ENCODE peak calls at places on chromosomes 2 and 18, in four cellular contexts. One of them, this sample, is unnamed.
A peak's percentile ranks its signal among the peaks of the same experiment; 100 is the strongest.

GRCh38 chr2:158690823-158691222 is 104.3 kb upstream of the DAPL1 start:
- DNase-seq in cardiac fibroblast: no peak
- DNase-seq in GM23338: no peak
- DNase-seq in H7: no peak
- DNase-seq in this sample: no peak

GRCh38 chr2:159968282-159968900 is 94.0 kb downstream of the PLA2R1 start:
- DNase-seq in cardiac fibroblast: peak; percentile 78
- DNase-seq in GM23338: peak; percentile 87
- DNase-seq in H7: peak; percentile 19
- DNase-seq in this sample: peak; percentile 44

GRCh38 chr18:22167471-22168151 is 1.8 kb upstream of the GATA6 start:
- DNase-seq in cardiac fibroblast: peak; percentile 69
- DNase-seq in GM23338: peak; percentile 74
- DNase-seq in H7: peak; percentile 82
- DNase-seq in this sample: peak; percentile 34

GRCh38 chr18:12278153-12278764 is 24.1 kb downstream of the CIDEA start:
- DNase-seq in cardiac fibroblast: no peak
- DNase-seq in GM23338: peak; percentile 62
- DNase-seq in H7: peak; percentile 77
- DNase-seq in this sample: peak; percentile 36

GRCh38 chr2:168920504-168921157 is 19.5 kb downstream of the G6PC2 start:
- DNase-seq in cardiac fibroblast: peak; percentile 60
- DNase-seq in GM23338: peak; percentile 65
- DNase-seq in H7: peak; percentile 24
- DNase-seq in this sample: peak; percentile 40

GRCh38 chr2:118634876-118635275 is 212.6 kb downstream of the EN1 start:
- DNase-seq in cardiac fibroblast: no peak
- DNase-seq in GM23338: no peak
- DNase-seq in H7: no peak
- DNase-seq in this sample: no peak

GRCh38 chr2:173962583-173963110 is 2.5 kb downstream of the SP3 start:
- DNase-seq in cardiac fibroblast: no peak
- DNase-seq in GM23338: no peak
- DNase-seq in H7: no peak
- DNase-seq in this sample: no peak

GRCh38 chr2:222982010-222982908 is 69.7 kb upstream of the KCNE4 start:
- DNase-seq in cardiac fibroblast: peak; percentile 88
- DNase-seq in GM23338: peak; percentile 42
- DNase-seq in H7: peak; percentile 26
- DNase-seq in this sample: peak; percentile 82

GRCh38 chr2:37323770-37324535 is 680 bp downstream of the PRKD3 start:
- DNase-seq in cardiac fibroblast: peak; percentile 31
- DNase-seq in GM23338: peak; percentile 68
- DNase-seq in H7: peak; percentile 79
- DNase-seq in this sample: peak; percentile 40

GRCh38 chr2:124778076-124778475 is 753.0 kb downstream of the CNTNAP5 start:
- DNase-seq in cardiac fibroblast: peak; percentile 19
- DNase-seq in GM23338: no peak
- DNase-seq in H7: no peak
- DNase-seq in this sample: peak; percentile 3

GRCh38 chr2:67130526-67131309 is 266.4 kb upstream of the ETAA1 start:
- DNase-seq in cardiac fibroblast: peak; percentile 33
- DNase-seq in GM23338: no peak
- DNase-seq in H7: no peak
- DNase-seq in this sample: no peak

GRCh38 chr2:108813732-108814131 is 27.2 kb downstream of the CCDC138 start:
- DNase-seq in cardiac fibroblast: no peak
- DNase-seq in GM23338: no peak
- DNase-seq in H7: no peak
- DNase-seq in this sample: peak; percentile 40

GRCh38 chr2:180359522-180360282 is 352.6 kb upstream of the CWC22 start:
- DNase-seq in cardiac fibroblast: no peak
- DNase-seq in GM23338: peak; percentile 10
- DNase-seq in H7: no peak
- DNase-seq in this sample: peak; percentile 85

GRCh38 chr2:196314780-196315179 is 143.4 kb upstream of the STK17B start:
- DNase-seq in cardiac fibroblast: peak; percentile 19
- DNase-seq in GM23338: no peak
- DNase-seq in H7: no peak
- DNase-seq in this sample: no peak

GRCh38 chr2:97718051-97718882 is 4.9 kb downstream of the ZAP70 start:
- DNase-seq in cardiac fibroblast: no peak
- DNase-seq in GM23338: no peak
- DNase-seq in H7: no peak
- DNase-seq in this sample: no peak

GRCh38 chr2:160141944-160142343 is 58.1 kb downstream of the ITGB6 start:
- DNase-seq in cardiac fibroblast: peak; percentile 45
- DNase-seq in GM23338: no peak
- DNase-seq in H7: no peak
- DNase-seq in this sample: peak; percentile 22

GRCh38 chr18:68469049-68469625 is 245.8 kb downstream of the TMX3 start:
- DNase-seq in cardiac fibroblast: no peak
- DNase-seq in GM23338: no peak
- DNase-seq in H7: no peak
- DNase-seq in this sample: no peak

GRCh38 chr2:190859347-190860297 is 21.0 kb upstream of the GLS start:
- DNase-seq in cardiac fibroblast: peak; percentile 52
- DNase-seq in GM23338: peak; percentile 30
- DNase-seq in H7: no peak
- DNase-seq in this sample: no peak

GRCh38 chr2:217650716-217651360 is 352.0 kb downstream of the TNS1 start:
- DNase-seq in cardiac fibroblast: peak; percentile 69
- DNase-seq in GM23338: peak; percentile 93
- DNase-seq in H7: peak; percentile 77
- DNase-seq in this sample: peak; percentile 71

GRCh38 chr18:71450258-71450657 is 1093.9 kb downstream of the CBLN2 start:
- DNase-seq in cardiac fibroblast: no peak
- DNase-seq in GM23338: no peak
- DNase-seq in H7: no peak
- DNase-seq in this sample: no peak

GRCh38 chr2:135149251-135149650 is 97.2 kb downstream of the RAB3GAP1 start:
- DNase-seq in cardiac fibroblast: peak; percentile 49
- DNase-seq in GM23338: no peak
- DNase-seq in H7: no peak
- DNase-seq in this sample: peak; percentile 74

GRCh38 chr2:189350515-189351209 is 90.6 kb upstream of the WDR75 start:
- DNase-seq in cardiac fibroblast: peak; percentile 86
- DNase-seq in GM23338: no peak
- DNase-seq in H7: no peak
- DNase-seq in this sample: no peak

GRCh38 chr2:28750316-28751101 is 1.1 kb upstream of the PPP1CB start:
- DNase-seq in cardiac fibroblast: peak; percentile 62
- DNase-seq in GM23338: no peak
- DNase-seq in H7: no peak
- DNase-seq in this sample: peak; percentile 22

GRCh38 chr2:215540646-215541045 is 104.8 kb upstream of the FN1 start:
- DNase-seq in cardiac fibroblast: peak; percentile 95
- DNase-seq in GM23338: no peak
- DNase-seq in H7: no peak
- DNase-seq in this sample: peak; percentile 79

GRCh38 chr18:30970201-30970816 is 72.2 kb downstream of the DSC3 start:
- DNase-seq in cardiac fibroblast: peak; percentile 51
- DNase-seq in GM23338: peak; percentile 71
- DNase-seq in H7: no peak
- DNase-seq in this sample: peak; percentile 80

GRCh38 chr2:208584387-208584965 is 177.9 kb downstream of the PTH2R start:
- DNase-seq in cardiac fibroblast: no peak
- DNase-seq in GM23338: no peak
- DNase-seq in H7: no peak
- DNase-seq in this sample: no peak

GRCh38 chr2:25285265-25286024 is 56.3 kb downstream of the DNMT3A start:
- DNase-seq in cardiac fibroblast: no peak
- DNase-seq in GM23338: no peak
- DNase-seq in H7: no peak
- DNase-seq in this sample: no peak

GRCh38 chr2:145623136-145623535 is 1103.2 kb upstream of the ZEB2 start:
- DNase-seq in cardiac fibroblast: peak; percentile 60
- DNase-seq in GM23338: no peak
- DNase-seq in H7: no peak
- DNase-seq in this sample: peak; percentile 41

GRCh38 chr2:97355887-97356286 is 233.8 kb downstream of the ANKRD36B start:
- DNase-seq in cardiac fibroblast: peak; percentile 3
- DNase-seq in GM23338: peak; percentile 24
- DNase-seq in H7: peak; percentile 16
- DNase-seq in this sample: no peak

GRCh38 chr2:191441761-191442160 is 196.6 kb downstream of the MYO1B start:
- DNase-seq in cardiac fibroblast: peak; percentile 7
- DNase-seq in GM23338: no peak
- DNase-seq in H7: no peak
- DNase-seq in this sample: no peak

GRCh38 chr2:239227661-239228371 is 173.0 kb downstream of the HDAC4 start:
- DNase-seq in cardiac fibroblast: no peak
- DNase-seq in GM23338: no peak
- DNase-seq in H7: no peak
- DNase-seq in this sample: no peak

GRCh38 chr2:60794271-60794863 is 38.3 kb downstream of the PAPOLG start:
- DNase-seq in cardiac fibroblast: peak; percentile 42
- DNase-seq in GM23338: peak; percentile 42
- DNase-seq in H7: peak; percentile 41
- DNase-seq in this sample: peak; percentile 19

GRCh38 chr2:238003234-238004032 is 36.6 kb downstream of the UBE2F start:
- DNase-seq in cardiac fibroblast: no peak
- DNase-seq in GM23338: no peak
- DNase-seq in H7: no peak
- DNase-seq in this sample: no peak

GRCh38 chr18:53941601-53942335 is 282.7 kb downstream of the MBD2 start:
- DNase-seq in cardiac fibroblast: no peak
- DNase-seq in GM23338: peak; percentile 11
- DNase-seq in H7: no peak
- DNase-seq in this sample: peak; percentile 57

GRCh38 chr2:36371963-36372391 is 16.4 kb downstream of the CRIM1 start:
- DNase-seq in cardiac fibroblast: peak; percentile 92
- DNase-seq in GM23338: peak; percentile 80
- DNase-seq in H7: no peak
- DNase-seq in this sample: peak; percentile 85

GRCh38 chr2:182784777-182785176 is 68.7 kb downstream of the DNAJC10 start:
- DNase-seq in cardiac fibroblast: peak; percentile 61
- DNase-seq in GM23338: peak; percentile 64
- DNase-seq in H7: peak; percentile 4
- DNase-seq in this sample: peak; percentile 37

GRCh38 chr2:66803651-66804050 is 368.7 kb downstream of the MEIS1 start:
- DNase-seq in cardiac fibroblast: peak; percentile 66
- DNase-seq in GM23338: no peak
- DNase-seq in H7: no peak
- DNase-seq in this sample: no peak

GRCh38 chr18:36527025-36527424 is 229.5 kb downstream of the FHOD3 start:
- DNase-seq in cardiac fibroblast: no peak
- DNase-seq in GM23338: no peak
- DNase-seq in H7: no peak
- DNase-seq in this sample: no peak

GRCh38 chr2:20016346-20016745 is 3.9 kb upstream of the MATN3 start:
- DNase-seq in cardiac fibroblast: no peak
- DNase-seq in GM23338: peak; percentile 69
- DNase-seq in H7: peak; percentile 50
- DNase-seq in this sample: no peak

DNA sequence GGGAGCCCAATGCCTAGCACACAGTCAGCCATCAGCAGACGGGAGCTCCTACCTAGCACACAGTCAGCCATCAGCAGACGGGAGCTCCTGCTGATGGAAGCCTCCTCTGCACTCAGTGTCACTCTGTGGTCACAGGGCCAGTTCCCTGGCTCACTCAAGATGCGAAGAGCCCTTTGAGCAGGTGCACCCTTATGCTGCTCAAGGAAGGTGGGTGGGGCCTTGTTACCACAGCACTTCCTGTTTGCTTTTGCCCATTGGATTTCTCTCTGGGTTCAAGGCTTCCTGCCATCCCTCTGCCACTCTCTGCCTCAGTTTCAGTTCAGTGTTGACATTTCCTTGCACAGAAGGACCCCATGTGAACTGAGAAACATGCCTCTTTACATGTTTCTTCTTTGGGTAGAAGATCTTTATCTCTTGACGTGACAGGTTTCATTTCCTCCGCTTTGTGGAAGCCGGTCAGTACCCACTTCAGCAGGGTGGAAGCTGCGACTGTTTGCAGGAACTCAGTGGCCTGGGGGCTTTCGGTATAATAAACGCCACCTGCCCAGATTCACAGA is 11.6 kb downstream of the TRIB2 start:
- DNase-seq in cardiac fibroblast: no peak
- DNase-seq in GM23338: no peak
- DNase-seq in H7: no peak
- DNase-seq in this sample: no peak
- H3K4me3 ChIP-seq in cardiac fibroblast: no peak overlapping the region
- H3K4me3 ChIP-seq in GM23338: no peak overlapping the region
- H3K4me3 ChIP-seq in H7: no peak overlapping the region
- H3K4me3 ChIP-seq in this sample: no peak overlapping the region

DNA sequence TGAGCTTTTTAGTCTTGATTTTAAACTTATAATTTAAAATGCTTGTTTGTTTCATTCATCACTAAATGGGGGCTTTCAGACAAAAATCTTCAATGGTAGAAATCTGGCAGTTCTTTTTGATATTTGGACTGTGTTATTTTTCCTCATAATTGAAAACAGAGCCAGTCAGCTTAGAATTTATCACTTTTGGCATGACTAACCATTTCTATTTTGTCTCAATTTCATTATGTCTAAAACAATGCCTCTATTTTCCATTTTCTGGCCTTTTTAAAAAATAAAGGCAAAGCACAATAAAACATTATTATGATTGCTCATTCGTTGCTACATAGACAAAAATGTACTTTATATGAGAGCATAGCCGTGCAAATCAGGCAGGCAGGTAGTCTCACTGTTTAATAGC is 434.5 kb downstream of the XIRP2 start:
- DNase-seq in cardiac fibroblast: no peak
- DNase-seq in GM23338: no peak
- DNase-seq in H7: no peak
- DNase-seq in this sample: no peak
- H3K4me3 ChIP-seq in cardiac fibroblast: no peak overlapping the region
- H3K4me3 ChIP-seq in GM23338: no peak overlapping the region
- H3K4me3 ChIP-seq in H7: no peak overlapping the region
- H3K4me3 ChIP-seq in this sample: no peak overlapping the region

GRCh38 chr2:240917684-240918257 is 11.6 kb downstream of the CROCC2 start:
- DNase-seq in cardiac fibroblast: no peak
- DNase-seq in GM23338: no peak
- DNase-seq in H7: peak; percentile 46
- DNase-seq in this sample: no peak

GRCh38 chr2:240917009-240917683 is 11.0 kb downstream of the CROCC2 start:
- DNase-seq in cardiac fibroblast: no peak
- DNase-seq in GM23338: no peak
- DNase-seq in H7: peak; percentile 80
- DNase-seq in this sample: no peak

GRCh38 chr2:240915526-240916335 is 9.6 kb downstream of the CROCC2 start:
- DNase-seq in cardiac fibroblast: no peak
- DNase-seq in GM23338: peak; percentile 41
- DNase-seq in H7: peak; percentile 88
- DNase-seq in this sample: no peak

GRCh38 chr2:240914645-240915525 is 8.7 kb downstream of the CROCC2 start:
- DNase-seq in cardiac fibroblast: no peak
- DNase-seq in GM23338: no peak
- DNase-seq in H7: peak; percentile 71
- DNase-seq in this sample: no peak

GRCh38 chr2:240916571-240917008 is 10.5 kb downstream of the CROCC2 start:
- DNase-seq in cardiac fibroblast: peak; percentile 82
- DNase-seq in GM23338: peak; percentile 74
- DNase-seq in H7: peak; percentile 94
- DNase-seq in this sample: peak; percentile 13
- H3K4me3 ChIP-seq in cardiac fibroblast: no peak overlapping the region
- H3K4me3 ChIP-seq in GM23338: peak overlapping the region; percentile 57
- H3K4me3 ChIP-seq in H7: peak overlapping the region; percentile 31
- H3K4me3 ChIP-seq in this sample: no peak overlapping the region

GRCh38 chr2:69994166-69994565 is 32.7 kb upstream of the ASPRV1 start:
- DNase-seq in cardiac fibroblast: no peak
- DNase-seq in GM23338: no peak
- DNase-seq in H7: no peak
- DNase-seq in this sample: no peak
- H3K4me3 ChIP-seq in cardiac fibroblast: no peak overlapping the region
- H3K4me3 ChIP-seq in GM23338: no peak overlapping the region
- H3K4me3 ChIP-seq in H7: no peak overlapping the region
- H3K4me3 ChIP-seq in this sample: no peak overlapping the region

This sample was measured in epithelial cell of esophagus.